ENCODE peak calls at places on chromosome 10, in six cellular contexts. P, I, L, R, V and D are unnamed samples. For H3K4me1, the result is how much of the 10 kb centered on the place peaks cover.

GRCh38 chr10:26627320-26627719 is 70.2 kb upstream of the PDSS1 start:
- DNase-seq in P (peak), I (no peak), L (no peak), R (no peak), V (no peak), D (no peak)

GRCh38 chr10:125084191-125085186 is 75.9 kb downstream of the CTBP2 start:
- DNase-seq in P (peak), I (peak), L (peak), R (peak), V (peak), D (peak)

GRCh38 chr10:75611081-75611971 is 179.9 kb downstream of the LRMDA start:
- DNase-seq in P (no peak), I (no peak), L (no peak), R (no peak), V (no peak), D (no peak)

GRCh38 chr10:133422821-133423771 is 1.3 kb downstream of the SPRN start:
- DNase-seq in P (peak), I (no peak), L (no peak), R (peak), V (no peak), D (no peak)

GRCh38 chr10:10872706-10873276 is 144.9 kb upstream of the CELF2 start:
- DNase-seq in P (no peak), I (no peak), L (no peak), R (no peak), V (no peak), D (no peak)

GRCh38 chr10:103736763-103737162 is 118.6 kb downstream of the SH3PXD2A start:
- DNase-seq in P (no peak), I (no peak), L (no peak), R (peak), V (no peak), D (no peak)

GRCh38 chr10:13351340-13351915 is 3.3 kb upstream of the SEPHS1 start:
- DNase-seq in P (no peak), I (no peak), L (no peak), R (no peak), V (no peak), D (no peak)

GRCh38 chr10:31836569-31837406 is 91.8 kb downstream of the ARHGAP12 start:
- DNase-seq in P (peak), I (no peak), L (no peak), R (peak), V (no peak), D (peak)

GRCh38 chr10:129771576-129772471 is 192.2 kb downstream of the EBF3 start:
- DNase-seq in P (no peak), I (no peak), L (no peak), R (no peak), V (no peak), D (no peak)

GRCh38 chr10:28410420-28411135 is 107.7 kb upstream of the MPP7 start:
- DNase-seq in P (no peak), I (no peak), L (no peak), R (peak), V (no peak), D (no peak)

GRCh38 chr10:98433881-98434732 is 12.6 kb downstream of the HPS1 start:
- DNase-seq in P (no peak), I (no peak), L (no peak), R (no peak), V (no peak), D (peak)

GRCh38 chr10:90451283-90451682 is 406.6 kb downstream of the HTR7 start:
- DNase-seq in P (no peak), I (no peak), L (no peak), R (no peak), V (no peak), D (peak)

GRCh38 chr10:66390926-66391325 is 534.9 kb upstream of the LRRTM3 start:
- DNase-seq in P (no peak), I (no peak), L (no peak), R (no peak), V (no peak), D (no peak)

GRCh38 chr10:29685506-29685905 is 50.7 kb upstream of the SVIL start:
- DNase-seq in P (no peak), I (no peak), L (no peak), R (no peak), V (no peak), D (no peak)

GRCh38 chr10:36171546-36171945 is 529.5 kb upstream of the FZD8 start:
- DNase-seq in P (peak), I (no peak), L (no peak), R (no peak), V (no peak), D (no peak)

GRCh38 chr10:73644015-73644743 is 2.9 kb upstream of the MYOZ1 start:
- DNase-seq in P (peak), I (peak), L (no peak), R (peak), V (peak), D (peak)

GRCh38 chr10:14665304-14665703 is 109.4 kb downstream of the FAM107B start:
- DNase-seq in P (peak), I (no peak), L (no peak), R (no peak), V (no peak), D (peak)

GRCh38 chr10:95290801-95291633 is at the start of gene PDLIM1:
- DNase-seq in P (peak), I (peak), L (peak), R (peak), V (no peak), D (peak)

GRCh38 chr10:132111871-132112341 is 46.2 kb downstream of the JAKMIP3 start:
- DNase-seq in P (no peak), I (no peak), L (peak), R (no peak), V (no peak), D (no peak)

GRCh38 chr10:128084991-128085390 is 41.2 kb downstream of the MKI67 start:
- DNase-seq in P (no peak), I (no peak), L (no peak), R (no peak), V (no peak), D (no peak)
- H3K4me1 ChIP-seq in P (under half), I (under half), L (under half), R (under half), V (under half), D (under half)

DNA sequence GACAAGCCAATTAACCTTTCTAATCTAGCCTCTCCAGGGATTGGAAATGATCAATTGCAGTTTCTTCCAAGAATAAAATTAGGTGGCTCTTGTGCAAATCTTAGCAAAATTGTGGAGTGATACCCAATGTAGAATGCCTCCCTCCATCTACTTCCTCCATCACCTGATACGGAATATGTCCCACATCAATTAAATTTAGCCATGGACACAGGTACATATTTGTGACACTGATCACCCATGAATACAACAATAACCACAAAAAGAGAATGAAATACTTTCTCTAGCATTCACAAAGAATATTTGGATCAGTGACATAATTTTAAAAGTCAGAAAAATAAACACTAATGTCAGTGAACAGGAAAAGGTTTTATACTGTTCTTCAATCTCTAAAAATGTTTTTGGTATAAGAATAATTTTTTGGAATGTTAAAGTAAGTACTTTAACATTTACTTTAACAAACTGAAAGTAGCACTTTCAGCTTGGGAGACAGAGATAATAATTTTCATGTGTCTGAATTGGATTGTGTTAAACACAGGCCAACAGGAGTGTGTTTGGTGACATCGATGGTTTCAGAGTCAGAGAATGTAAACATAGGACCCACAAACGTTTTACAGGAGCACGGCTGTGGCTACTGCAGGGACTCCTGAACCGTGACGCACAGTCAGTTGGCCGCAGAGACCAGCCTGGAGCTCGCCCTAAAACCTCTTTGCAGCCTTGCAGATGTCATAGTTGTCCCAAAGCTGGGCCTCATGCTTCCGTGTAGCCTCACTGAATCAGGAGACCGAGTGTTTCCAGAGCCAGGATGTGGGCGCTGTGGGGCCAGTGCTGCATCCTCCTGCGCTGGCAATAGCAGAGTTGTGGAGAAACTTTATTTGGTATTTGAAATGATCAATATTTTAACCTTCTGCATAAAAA is 7.2 kb downstream of the RBM20 start:
- DNase-seq in P (no peak), I (no peak), L (peak), R (peak), V (no peak), D (peak)
- H3K4me1 ChIP-seq in P (under half), I (under half), L (half or more), R (under half), V (under half), D (under half)

GRCh38 chr10:69474688-69475432 is 23.6 kb downstream of the TSPAN15 start:
- DNase-seq in P (peak), I (no peak), L (no peak), R (no peak), V (no peak), D (peak)

GRCh38 chr10:69472544-69472943 is 21.3 kb downstream of the TSPAN15 start:
- DNase-seq in P (no peak), I (no peak), L (no peak), R (no peak), V (no peak), D (no peak)

GRCh38 chr10:69470463-69471163 is 19.3 kb downstream of the TSPAN15 start:
- DNase-seq in P (no peak), I (no peak), L (no peak), R (no peak), V (no peak), D (no peak)

GRCh38 chr10:69473304-69473985 is 22.2 kb downstream of the TSPAN15 start:
- DNase-seq in P (no peak), I (no peak), L (no peak), R (no peak), V (no peak), D (no peak)

DNA sequence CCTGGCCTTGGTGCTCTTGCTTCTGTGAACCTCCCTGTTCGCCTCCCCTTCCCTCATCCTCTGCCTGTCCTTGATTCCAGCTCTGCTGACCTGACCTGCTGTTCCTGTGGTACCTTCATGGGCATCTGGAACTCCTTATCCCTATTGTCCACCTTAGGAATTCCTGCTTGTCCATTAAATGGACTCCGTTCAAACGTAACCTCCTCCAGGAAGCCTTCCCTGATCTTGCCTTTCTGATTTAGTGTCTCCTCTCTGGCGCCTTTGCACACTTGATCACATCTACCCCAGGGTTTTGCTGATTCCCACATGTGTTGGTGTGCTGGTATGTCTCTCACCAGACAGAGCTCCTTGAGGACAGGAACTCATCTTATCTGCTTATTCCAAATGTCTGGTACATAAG is 20.9 kb downstream of the TSPAN15 start:
- DNase-seq in P (no peak), I (no peak), L (no peak), R (no peak), V (no peak), D (no peak)
- H3K4me1 ChIP-seq in P (under half), I (under half), L (half or more), R (under half), V (under half), D (under half)

DNA sequence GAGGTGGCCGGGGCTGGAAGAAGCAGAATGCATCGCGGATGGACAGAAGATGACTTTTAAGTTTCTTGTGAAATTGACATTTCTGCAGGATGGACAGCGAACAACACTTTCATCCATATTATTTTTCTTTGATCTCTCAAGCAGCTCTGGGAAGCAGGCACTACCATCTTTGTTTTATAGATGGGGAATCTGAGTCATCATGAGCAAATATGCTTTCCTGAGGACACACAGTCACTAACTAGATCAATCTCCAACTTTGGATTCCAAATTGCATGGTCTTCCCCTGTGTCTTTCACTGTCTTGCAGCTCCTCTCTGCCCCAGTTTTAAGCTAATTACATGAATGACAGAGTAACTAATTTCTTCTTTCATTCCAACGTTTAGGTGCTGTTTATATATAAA is 201.5 kb downstream of the ADAM12 start:
- DNase-seq in P (no peak), I (no peak), L (no peak), R (no peak), V (no peak), D (no peak)
- H3K4me1 ChIP-seq in P (under half), I (under half), L (under half), R (under half), V (under half), D (under half)

GRCh38 chr10:119301397-119301796 is 94.0 kb downstream of the GRK5 start:
- DNase-seq in P (no peak), I (no peak), L (no peak), R (no peak), V (no peak), D (no peak)
- H3K4me1 ChIP-seq in P (under half), I (under half), L (half or more), R (under half), V (under half), D (under half)

GRCh38 chr10:78511324-78512204 is 477.9 kb downstream of the RPS24 start:
- DNase-seq in P (no peak), I (no peak), L (no peak), R (no peak), V (no peak), D (no peak)
- H3K4me1 ChIP-seq in P (under half), I (under half), L (under half), R (under half), V (under half), D (under half)

DNA sequence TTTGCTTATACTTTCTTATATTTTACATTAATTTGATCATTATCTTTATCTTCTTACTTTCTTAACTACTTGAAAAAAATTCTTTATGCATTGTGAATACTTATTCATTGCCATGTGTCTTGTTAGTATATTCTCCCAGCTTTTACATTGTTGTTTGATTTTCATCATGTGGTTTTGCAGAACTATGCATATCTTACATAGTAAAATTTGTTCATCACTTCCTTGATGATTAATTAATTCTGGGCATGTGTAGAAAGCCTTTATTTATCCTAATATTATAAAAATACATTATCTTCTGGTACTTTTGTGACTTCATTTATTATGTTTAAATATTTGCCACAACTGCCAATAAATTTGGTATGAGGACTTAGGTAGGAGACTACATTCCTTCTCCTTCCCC is 165.9 kb upstream of the ZNF32 start:
- DNase-seq in P (no peak), I (no peak), L (no peak), R (no peak), V (no peak), D (peak)
- H3K4me1 ChIP-seq in P (under half), I (under half), L (under half), R (under half), V (under half), D (under half)

GRCh38 chr10:121448768-121449456 is 149.3 kb downstream of the FGFR2 start:
- DNase-seq in P (no peak), I (no peak), L (no peak), R (no peak), V (no peak), D (no peak)
- H3K4me1 ChIP-seq in P (under half), I (under half), L (under half), R (under half), V (under half), D (under half)

GRCh38 chr10:79071535-79071923 is 2.8 kb downstream of the ZMIZ1 start:
- DNase-seq in P (no peak), I (no peak), L (no peak), R (no peak), V (no peak), D (no peak)
- H3K4me1 ChIP-seq in P (half or more), I (half or more), L (half or more), R (under half), V (under half), D (under half)

DNA sequence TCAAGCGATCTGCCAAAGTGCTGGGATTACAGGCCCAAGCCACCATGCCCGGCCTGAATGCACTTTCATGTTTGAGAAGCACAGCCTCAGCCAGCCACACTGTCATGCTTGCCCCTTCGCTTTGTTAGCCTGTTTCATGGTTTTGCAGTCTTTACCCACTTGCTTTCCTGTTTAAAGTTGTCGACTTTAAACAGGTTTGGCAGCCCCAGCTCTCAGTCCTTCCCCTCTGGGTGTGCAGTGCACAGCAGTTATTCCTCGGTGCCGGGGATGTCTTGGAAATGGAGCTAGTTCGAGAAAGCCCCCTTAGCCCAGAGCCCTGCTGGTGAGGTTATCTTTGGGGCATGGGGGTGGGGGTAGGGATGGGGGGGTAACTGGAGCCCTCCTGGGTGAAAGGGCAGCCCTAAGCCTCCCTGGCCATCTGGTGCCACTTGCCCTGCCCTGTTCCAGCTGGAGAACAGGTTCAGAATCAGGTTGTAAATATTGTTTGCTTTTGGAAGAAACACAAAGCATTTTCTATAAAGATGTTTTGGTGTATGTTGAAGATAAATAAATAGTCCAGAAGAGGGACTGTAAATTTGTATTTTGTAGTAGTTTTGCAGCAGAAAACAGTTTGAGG is 14.8 kb downstream of the TSPAN14 start:
- DNase-seq in P (no peak), I (no peak), L (no peak), R (no peak), V (no peak), D (no peak)
- H3K4me1 ChIP-seq in P (half or more), I (under half), L (half or more), R (half or more), V (under half), D (under half)